ENCODE peak calls at places on chromosomes 2 and 18, in five cellular contexts. D is fibroblast of lung, H is left lung, R is mucosa of descending colon, K is ovary. L is an unnamed sample.

GRCh38 chr2:221571391-221572179 is 519 bp downstream of the EPHA4 start:
- DNase-seq in H (peak), K (peak), D (peak), R (peak), L (no peak)

GRCh38 chr2:239723486-239724193 is 301.5 kb downstream of the NDUFA10 start:
- DNase-seq in H (peak), K (no peak), D (no peak), R (no peak), L (no peak)

GRCh38 chr2:95346236-95346737 is 49.1 kb downstream of the KCNIP3 start:
- DNase-seq in D (peak), H (peak), R (peak), K (peak), L (no peak)

GRCh38 chr2:120845281-120845680 is 109.6 kb downstream of the GLI2 start:
- DNase-seq in H (peak), R (no peak), D (peak), K (peak), L (no peak)

GRCh38 chr2:216501854-216502253 is 3.2 kb downstream of the RPL37A start:
- DNase-seq in K (no peak), H (no peak), D (no peak), R (peak), L (no peak)

GRCh38 chr2:220046507-220046906 is 419.1 kb downstream of the SLC4A3 start:
- DNase-seq in H (no peak), K (no peak), R (no peak), D (no peak), L (no peak)

GRCh38 chr2:134936691-134937090 is 18.1 kb downstream of the CCNT2 start:
- DNase-seq in R (no peak), H (no peak), K (no peak), D (no peak), L (no peak)

GRCh38 chr2:237720962-237721361 is 77.6 kb upstream of the RBM44 start:
- DNase-seq in D (no peak), R (no peak), H (no peak), K (no peak), L (peak)

GRCh38 chr2:24721470-24721869 is 71.7 kb downstream of the PTRHD1 start:
- DNase-seq in D (peak), R (peak), H (peak), K (peak), L (peak)

GRCh38 chr2:127632592-127633489 is 13.1 kb upstream of the GPR17 start:
- DNase-seq in D (no peak), R (no peak), K (no peak), H (no peak), L (no peak)

GRCh38 chr2:5365871-5366461 is 326.2 kb upstream of the SOX11 start:
- DNase-seq in D (peak), K (peak), R (peak), H (peak), L (no peak)

GRCh38 chr2:127083819-127084503 is 23.0 kb downstream of the BIN1 start:
- DNase-seq in R (peak), D (peak), K (peak), H (peak), L (peak)

GRCh38 chr2:176291768-176292393 is 22.6 kb downstream of the MTX2 start:
- DNase-seq in K (no peak), R (no peak), H (no peak), D (no peak), L (no peak)

GRCh38 chr18:43800584-43800983 is 523.3 kb upstream of the SYT4 start:
- DNase-seq in K (no peak), H (no peak), R (no peak), D (no peak), L (no peak)

GRCh38 chr2:128914320-128914719 is 595.7 kb upstream of the HS6ST1 start:
- DNase-seq in K (no peak), H (no peak), D (no peak), R (no peak), L (no peak)

GRCh38 chr2:11270891-11271290 is 73.5 kb downstream of the ROCK2 start:
- DNase-seq in K (no peak), R (no peak), H (no peak), D (peak), L (peak)

GRCh38 chr2:237441605-237442004 is 27.6 kb upstream of the COL6A3 start:
- DNase-seq in D (peak), H (no peak), K (no peak), R (no peak), L (peak)

GRCh38 chr2:172970660-172971059 is 105.0 kb upstream of the MAP3K20 start:
- DNase-seq in D (no peak), R (no peak), K (no peak), H (no peak), L (no peak)

GRCh38 chr2:141506116-141506515 is 624.7 kb downstream of the LRP1B start:
- DNase-seq in H (no peak), R (no peak), D (no peak), K (no peak), L (no peak)

GRCh38 chr2:113158884-113159553 is 14.8 kb upstream of the PSD4 start:
- DNase-seq in D (peak), R (peak), H (no peak), K (no peak), L (no peak)

GRCh38 chr2:228268756-228269155 is 87.3 kb upstream of the SPHKAP start:
- DNase-seq in H (no peak), D (no peak), K (no peak), R (no peak), L (no peak)

GRCh38 chr2:203678971-203679370 is 27.5 kb upstream of the CD28 start:
- DNase-seq in D (no peak), R (no peak), K (no peak), H (no peak), L (no peak)

GRCh38 chr2:231765496-231765929 is 15.6 kb downstream of the PDE6D start:
- DNase-seq in K (no peak), H (no peak), R (no peak), D (no peak), L (no peak)

GRCh38 chr2:3630631-3631030 is 27.4 kb upstream of the ALLC start:
- DNase-seq in D (no peak), H (no peak), R (no peak), K (peak), L (no peak)

GRCh38 chr2:218005486-218005885 is 2.7 kb upstream of the TNS1 start:
- DNase-seq in H (no peak), R (no peak), K (no peak), D (no peak), L (no peak)

GRCh38 chr2:854460-854859 is 96.2 kb upstream of the SNTG2 start:
- DNase-seq in R (peak), K (no peak), D (peak), H (no peak), L (no peak)
- TF ChIP-seq CTCF in R (peak), K (no peak), D (no peak), H (no peak), L (peak)

GRCh38 chr18:9849407-9849961 is 36.3 kb upstream of the TXNDC2 start:
- DNase-seq in K (no peak), H (peak), D (no peak), R (peak), L (no peak)
- H3K4me3 ChIP-seq in K (no peak), H (no peak), D (no peak), R (no peak), L (no peak)

DNA sequence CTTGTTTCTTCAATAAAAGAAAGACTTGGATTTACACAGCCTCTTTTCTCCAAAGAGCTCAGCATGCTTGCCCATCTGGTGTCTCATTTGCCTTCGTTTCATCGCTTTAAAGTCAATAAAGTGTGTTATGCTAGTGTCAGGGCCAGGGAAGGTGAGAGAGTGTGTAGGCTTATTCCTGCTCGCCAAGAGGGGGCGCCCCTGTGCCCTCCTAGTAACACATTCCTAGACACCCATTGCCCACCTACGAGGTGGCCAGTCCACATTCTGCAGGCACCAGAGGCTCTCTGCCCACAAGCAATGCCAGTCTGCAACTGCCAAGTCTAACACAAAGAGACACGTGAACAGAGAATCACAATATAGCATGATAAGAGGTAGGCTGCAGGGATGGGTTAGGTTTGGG is 39.4 kb upstream of the DAPL1 start:
- DNase-seq in D (no peak), K (no peak), H (no peak), R (no peak), L (no peak)
- TF ChIP-seq CTCF in D (peak), K (no peak), H (peak), R (no peak), L (peak)

DNA sequence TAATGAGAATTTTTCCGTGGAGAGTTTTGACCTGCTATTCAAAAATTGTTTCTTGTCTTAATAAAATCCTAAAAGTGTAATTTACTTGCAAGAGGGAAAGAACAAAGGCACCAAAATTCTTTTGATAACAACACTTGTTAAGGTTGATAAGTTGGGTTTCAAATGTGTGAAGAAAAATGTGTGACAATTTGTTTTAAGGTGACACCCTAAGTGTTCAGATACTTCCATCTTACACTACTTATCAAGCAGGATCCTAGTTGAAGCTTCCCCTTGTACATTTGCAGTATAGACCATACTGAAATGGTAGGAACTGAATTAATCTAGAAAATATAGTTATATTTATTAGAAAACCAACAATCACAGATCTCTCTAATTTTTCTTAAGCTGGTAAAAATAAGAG is 204.6 kb downstream of the ARHGAP15 start:
- DNase-seq in K (no peak), R (no peak), H (no peak), D (no peak), L (no peak)
- H3K4me3 ChIP-seq in K (no peak), R (no peak), H (no peak), D (no peak), L (no peak)

GRCh38 chr2:194822657-194823056 is 834.4 kb upstream of the SLC39A10 start:
- DNase-seq in R (no peak), D (no peak), H (no peak), K (no peak), L (no peak)

GRCh38 chr2:194815475-194815874 is 841.6 kb upstream of the SLC39A10 start:
- DNase-seq in D (no peak), H (no peak), R (no peak), K (no peak), L (no peak)

GRCh38 chr2:194822097-194822496 is 834.9 kb upstream of the SLC39A10 start:
- DNase-seq in D (no peak), K (no peak), R (no peak), H (no peak), L (no peak)

GRCh38 chr2:194824450-194824849 is 832.6 kb upstream of the SLC39A10 start:
- DNase-seq in H (no peak), R (no peak), K (no peak), D (no peak), L (no peak)

GRCh38 chr2:194819367-194819766 is 837.7 kb upstream of the SLC39A10 start:
- DNase-seq in H (no peak), R (no peak), D (no peak), K (no peak), L (no peak)
- TF ChIP-seq CTCF in H (no peak), R (no peak), D (no peak), K (no peak), L (no peak)